ENCODE peak calls at places on chromosomes 7 and 10, in ten cellular contexts. One of them, this sample, is unnamed.

GRCh38 chr7:25431956-25432355 is 203.7 kb upstream of the NPVF start:
- DNase-seq in cardiac muscle cell: no peak
- DNase-seq in RWPE2: no peak
- DNase-seq in CD8-positive, alpha-beta T cell: no peak
- DNase-seq in IMR-90: no peak
- DNase-seq in transverse colon: no peak
- DNase-seq in SK-N-SH: no peak
- DNase-seq in prostate gland: no peak
- DNase-seq in dorsolateral prefrontal cortex: no peak
- DNase-seq in fibroblast of pulmonary artery: no peak
- DNase-seq in this sample: no peak

GRCh38 chr7:7176421-7177043 is 5.8 kb upstream of the C1GALT1 start:
- DNase-seq in transverse colon: no peak
- DNase-seq in prostate gland: no peak
- DNase-seq in fibroblast of pulmonary artery: peak
- DNase-seq in RWPE2: no peak
- DNase-seq in SK-N-SH: no peak
- DNase-seq in dorsolateral prefrontal cortex: no peak
- DNase-seq in cardiac muscle cell: no peak
- DNase-seq in IMR-90: peak
- DNase-seq in CD8-positive, alpha-beta T cell: no peak
- DNase-seq in this sample: peak

GRCh38 chr10:15168296-15168780 is at the start of gene NMT2:
- DNase-seq in SK-N-SH: no peak
- DNase-seq in prostate gland: no peak
- DNase-seq in RWPE2: peak
- DNase-seq in cardiac muscle cell: peak
- DNase-seq in dorsolateral prefrontal cortex: no peak
- DNase-seq in transverse colon: no peak
- DNase-seq in fibroblast of pulmonary artery: no peak
- DNase-seq in CD8-positive, alpha-beta T cell: no peak
- DNase-seq in IMR-90: no peak
- DNase-seq in this sample: no peak

GRCh38 chr10:38050212-38050611 is 39.7 kb downstream of the ZNF33A start:
- DNase-seq in SK-N-SH: no peak
- DNase-seq in fibroblast of pulmonary artery: no peak
- DNase-seq in cardiac muscle cell: no peak
- DNase-seq in CD8-positive, alpha-beta T cell: no peak
- DNase-seq in prostate gland: no peak
- DNase-seq in dorsolateral prefrontal cortex: no peak
- DNase-seq in transverse colon: no peak
- DNase-seq in RWPE2: no peak
- DNase-seq in IMR-90: no peak
- DNase-seq in this sample: no peak

GRCh38 chr7:121937224-121937623 is 64.3 kb downstream of the PTPRZ1 start:
- DNase-seq in SK-N-SH: no peak
- DNase-seq in dorsolateral prefrontal cortex: no peak
- DNase-seq in RWPE2: no peak
- DNase-seq in transverse colon: no peak
- DNase-seq in CD8-positive, alpha-beta T cell: no peak
- DNase-seq in cardiac muscle cell: no peak
- DNase-seq in fibroblast of pulmonary artery: no peak
- DNase-seq in IMR-90: no peak
- DNase-seq in prostate gland: no peak
- DNase-seq in this sample: no peak

GRCh38 chr10:79927111-79927828 is 21.6 kb downstream of the SFTPD start:
- DNase-seq in dorsolateral prefrontal cortex: peak
- DNase-seq in CD8-positive, alpha-beta T cell: no peak
- DNase-seq in cardiac muscle cell: no peak
- DNase-seq in fibroblast of pulmonary artery: no peak
- DNase-seq in IMR-90: no peak
- DNase-seq in prostate gland: no peak
- DNase-seq in transverse colon: no peak
- DNase-seq in SK-N-SH: peak
- DNase-seq in RWPE2: no peak
- DNase-seq in this sample: no peak

GRCh38 chr7:49848211-49848841 is 74.9 kb downstream of the VWC2 start:
- DNase-seq in dorsolateral prefrontal cortex: no peak
- DNase-seq in cardiac muscle cell: no peak
- DNase-seq in CD8-positive, alpha-beta T cell: no peak
- DNase-seq in IMR-90: no peak
- DNase-seq in transverse colon: no peak
- DNase-seq in RWPE2: no peak
- DNase-seq in prostate gland: no peak
- DNase-seq in fibroblast of pulmonary artery: no peak
- DNase-seq in SK-N-SH: no peak
- DNase-seq in this sample: no peak

GRCh38 chr7:12322287-12322902 is 81.3 kb downstream of the VWDE start:
- DNase-seq in prostate gland: no peak
- DNase-seq in fibroblast of pulmonary artery: peak
- DNase-seq in RWPE2: no peak
- DNase-seq in cardiac muscle cell: no peak
- DNase-seq in CD8-positive, alpha-beta T cell: no peak
- DNase-seq in transverse colon: no peak
- DNase-seq in IMR-90: peak
- DNase-seq in SK-N-SH: peak
- DNase-seq in dorsolateral prefrontal cortex: no peak
- DNase-seq in this sample: peak

GRCh38 chr7:32264667-32265284 is 194.6 kb upstream of the PDE1C start:
- DNase-seq in RWPE2: no peak
- DNase-seq in prostate gland: no peak
- DNase-seq in transverse colon: no peak
- DNase-seq in fibroblast of pulmonary artery: no peak
- DNase-seq in SK-N-SH: no peak
- DNase-seq in IMR-90: no peak
- DNase-seq in dorsolateral prefrontal cortex: no peak
- DNase-seq in CD8-positive, alpha-beta T cell: no peak
- DNase-seq in cardiac muscle cell: no peak
- DNase-seq in this sample: no peak

GRCh38 chr10:32854435-32854834 is 103.6 kb downstream of the ITGB1 start:
- DNase-seq in prostate gland: no peak
- DNase-seq in RWPE2: no peak
- DNase-seq in dorsolateral prefrontal cortex: no peak
- DNase-seq in IMR-90: no peak
- DNase-seq in transverse colon: no peak
- DNase-seq in CD8-positive, alpha-beta T cell: no peak
- DNase-seq in fibroblast of pulmonary artery: no peak
- DNase-seq in cardiac muscle cell: no peak
- DNase-seq in SK-N-SH: no peak
- DNase-seq in this sample: no peak

GRCh38 chr10:32846974-32847373 is 111.1 kb downstream of the ITGB1 start:
- DNase-seq in RWPE2: no peak
- DNase-seq in prostate gland: no peak
- DNase-seq in SK-N-SH: no peak
- DNase-seq in CD8-positive, alpha-beta T cell: no peak
- DNase-seq in transverse colon: no peak
- DNase-seq in IMR-90: no peak
- DNase-seq in fibroblast of pulmonary artery: no peak
- DNase-seq in cardiac muscle cell: no peak
- DNase-seq in dorsolateral prefrontal cortex: no peak
- DNase-seq in this sample: no peak

GRCh38 chr10:32851301-32851700 is 106.7 kb downstream of the ITGB1 start:
- DNase-seq in CD8-positive, alpha-beta T cell: no peak
- DNase-seq in cardiac muscle cell: no peak
- DNase-seq in transverse colon: no peak
- DNase-seq in fibroblast of pulmonary artery: peak
- DNase-seq in IMR-90: no peak
- DNase-seq in dorsolateral prefrontal cortex: no peak
- DNase-seq in SK-N-SH: no peak
- DNase-seq in RWPE2: no peak
- DNase-seq in prostate gland: no peak
- DNase-seq in this sample: no peak
- TF ChIP-seq CTCF in CD8-positive, alpha-beta T cell: no peak
- TF ChIP-seq CTCF in cardiac muscle cell: no peak
- TF ChIP-seq CTCF in transverse colon: no peak
- TF ChIP-seq CTCF in fibroblast of pulmonary artery: no peak
- TF ChIP-seq CTCF in IMR-90: no peak
- TF ChIP-seq CTCF in dorsolateral prefrontal cortex: no peak
- TF ChIP-seq CTCF in SK-N-SH: no peak
- TF ChIP-seq CTCF in RWPE2: no peak
- TF ChIP-seq CTCF in prostate gland: no peak
- TF ChIP-seq CTCF in this sample: no peak

GRCh38 chr7:140397784-140398750 is at the start of gene SLC37A3:
- DNase-seq in SK-N-SH: peak
- DNase-seq in fibroblast of pulmonary artery: peak
- DNase-seq in IMR-90: peak
- DNase-seq in transverse colon: peak
- DNase-seq in CD8-positive, alpha-beta T cell: peak
- DNase-seq in RWPE2: peak
- DNase-seq in cardiac muscle cell: peak
- DNase-seq in prostate gland: peak
- DNase-seq in dorsolateral prefrontal cortex: peak
- DNase-seq in this sample: peak

GRCh38 chr7:140402178-140402835 is 1.6 kb upstream of the RAB19 start:
- DNase-seq in fibroblast of pulmonary artery: peak
- DNase-seq in SK-N-SH: no peak
- DNase-seq in IMR-90: peak
- DNase-seq in cardiac muscle cell: no peak
- DNase-seq in RWPE2: no peak
- DNase-seq in transverse colon: no peak
- DNase-seq in prostate gland: no peak
- DNase-seq in dorsolateral prefrontal cortex: no peak
- DNase-seq in CD8-positive, alpha-beta T cell: no peak
- DNase-seq in this sample: peak

GRCh38 chr7:140400381-140400780 is 2.1 kb upstream of the SLC37A3 start:
- DNase-seq in CD8-positive, alpha-beta T cell: no peak
- DNase-seq in cardiac muscle cell: no peak
- DNase-seq in RWPE2: no peak
- DNase-seq in prostate gland: no peak
- DNase-seq in fibroblast of pulmonary artery: no peak
- DNase-seq in SK-N-SH: no peak
- DNase-seq in IMR-90: no peak
- DNase-seq in transverse colon: no peak
- DNase-seq in dorsolateral prefrontal cortex: no peak
- DNase-seq in this sample: no peak

GRCh38 chr7:140393756-140394306 is 4.5 kb downstream of the SLC37A3 start:
- DNase-seq in IMR-90: no peak
- DNase-seq in CD8-positive, alpha-beta T cell: no peak
- DNase-seq in prostate gland: no peak
- DNase-seq in fibroblast of pulmonary artery: no peak
- DNase-seq in transverse colon: no peak
- DNase-seq in cardiac muscle cell: no peak
- DNase-seq in dorsolateral prefrontal cortex: no peak
- DNase-seq in SK-N-SH: no peak
- DNase-seq in RWPE2: no peak
- DNase-seq in this sample: no peak

DNA sequence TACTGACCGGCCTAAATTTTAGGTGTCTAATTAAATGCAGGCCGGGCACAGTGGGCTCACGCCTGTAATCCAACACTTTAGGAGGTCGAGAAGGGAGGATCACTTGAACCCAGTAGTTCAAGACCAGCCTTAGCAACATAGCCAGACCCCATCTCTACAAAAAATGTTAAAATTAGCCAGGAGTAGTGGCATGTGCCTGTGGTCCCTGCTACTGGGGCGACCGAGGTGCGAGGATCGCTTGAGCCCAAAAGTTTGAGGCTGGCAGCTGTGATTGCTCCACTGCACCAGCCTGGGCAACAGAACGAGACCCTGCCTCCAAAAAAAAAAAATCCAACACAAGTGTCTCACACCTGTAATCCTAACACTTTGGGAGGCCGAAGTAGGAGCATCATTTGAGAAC is 491 bp upstream of the SLC37A3 start:
- DNase-seq in RWPE2: no peak
- DNase-seq in CD8-positive, alpha-beta T cell: no peak
- DNase-seq in prostate gland: no peak
- DNase-seq in transverse colon: no peak
- DNase-seq in cardiac muscle cell: no peak
- DNase-seq in dorsolateral prefrontal cortex: no peak
- DNase-seq in fibroblast of pulmonary artery: no peak
- DNase-seq in SK-N-SH: no peak
- DNase-seq in IMR-90: no peak
- DNase-seq in this sample: no peak
- H3K4me3 ChIP-seq in RWPE2: no peak
- H3K4me3 ChIP-seq in CD8-positive, alpha-beta T cell: no peak
- H3K4me3 ChIP-seq in prostate gland: no peak
- H3K4me3 ChIP-seq in transverse colon: no peak
- H3K4me3 ChIP-seq in cardiac muscle cell: peak
- H3K4me3 ChIP-seq in dorsolateral prefrontal cortex: peak
- H3K4me3 ChIP-seq in fibroblast of pulmonary artery: no peak
- H3K4me3 ChIP-seq in SK-N-SH: peak
- H3K4me3 ChIP-seq in IMR-90: no peak
- H3K4me3 ChIP-seq in this sample: no peak

GRCh38 chr7:124667754-124668153 is 97.8 kb downstream of the GPR37 start:
- DNase-seq in dorsolateral prefrontal cortex: no peak
- DNase-seq in CD8-positive, alpha-beta T cell: no peak
- DNase-seq in prostate gland: no peak
- DNase-seq in RWPE2: no peak
- DNase-seq in IMR-90: no peak
- DNase-seq in cardiac muscle cell: no peak
- DNase-seq in SK-N-SH: no peak
- DNase-seq in fibroblast of pulmonary artery: no peak
- DNase-seq in transverse colon: no peak
- DNase-seq in this sample: no peak

GRCh38 chr7:124662372-124662771 is 103.2 kb downstream of the GPR37 start:
- DNase-seq in IMR-90: no peak
- DNase-seq in transverse colon: no peak
- DNase-seq in cardiac muscle cell: no peak
- DNase-seq in fibroblast of pulmonary artery: no peak
- DNase-seq in prostate gland: no peak
- DNase-seq in dorsolateral prefrontal cortex: no peak
- DNase-seq in RWPE2: no peak
- DNase-seq in SK-N-SH: no peak
- DNase-seq in CD8-positive, alpha-beta T cell: no peak
- DNase-seq in this sample: no peak

GRCh38 chr7:124667312-124667711 is 98.3 kb downstream of the GPR37 start:
- DNase-seq in SK-N-SH: no peak
- DNase-seq in transverse colon: no peak
- DNase-seq in CD8-positive, alpha-beta T cell: no peak
- DNase-seq in fibroblast of pulmonary artery: no peak
- DNase-seq in cardiac muscle cell: no peak
- DNase-seq in IMR-90: peak
- DNase-seq in RWPE2: no peak
- DNase-seq in dorsolateral prefrontal cortex: no peak
- DNase-seq in prostate gland: no peak
- DNase-seq in this sample: peak

DNA sequence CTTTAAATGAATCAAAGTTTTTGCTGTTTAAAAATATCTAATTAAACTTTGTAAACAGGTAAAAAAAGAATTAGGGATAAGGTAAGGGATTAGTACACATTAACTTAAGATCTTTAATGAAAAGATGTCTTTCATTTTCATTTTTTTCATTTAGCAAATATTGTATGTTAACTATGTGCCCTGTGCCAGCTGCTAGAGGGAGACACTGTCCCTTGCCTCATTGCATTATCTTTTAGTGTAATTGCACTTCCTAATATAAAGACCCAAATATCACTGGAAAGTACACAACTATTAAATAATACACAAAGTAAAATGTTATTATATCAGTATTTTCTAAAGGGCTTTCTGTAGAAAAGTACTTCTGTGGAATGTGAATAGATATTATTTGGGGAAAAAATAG is 102.7 kb downstream of the GPR37 start:
- DNase-seq in dorsolateral prefrontal cortex: no peak
- DNase-seq in prostate gland: no peak
- DNase-seq in CD8-positive, alpha-beta T cell: no peak
- DNase-seq in fibroblast of pulmonary artery: no peak
- DNase-seq in IMR-90: no peak
- DNase-seq in RWPE2: no peak
- DNase-seq in transverse colon: no peak
- DNase-seq in SK-N-SH: no peak
- DNase-seq in cardiac muscle cell: no peak
- DNase-seq in this sample: no peak
- TF ChIP-seq CTCF in dorsolateral prefrontal cortex: peak
- TF ChIP-seq CTCF in prostate gland: no peak
- TF ChIP-seq CTCF in CD8-positive, alpha-beta T cell: no peak
- TF ChIP-seq CTCF in fibroblast of pulmonary artery: no peak
- TF ChIP-seq CTCF in IMR-90: no peak
- TF ChIP-seq CTCF in RWPE2: peak
- TF ChIP-seq CTCF in transverse colon: no peak
- TF ChIP-seq CTCF in SK-N-SH: no peak
- TF ChIP-seq CTCF in cardiac muscle cell: no peak
- TF ChIP-seq CTCF in this sample: no peak

GRCh38 chr10:102242118-102242485 is 790 bp upstream of the PITX3 start:
- DNase-seq in RWPE2: no peak
- DNase-seq in IMR-90: no peak
- DNase-seq in SK-N-SH: no peak
- DNase-seq in CD8-positive, alpha-beta T cell: no peak
- DNase-seq in prostate gland: no peak
- DNase-seq in cardiac muscle cell: no peak
- DNase-seq in transverse colon: no peak
- DNase-seq in fibroblast of pulmonary artery: no peak
- DNase-seq in dorsolateral prefrontal cortex: no peak
- DNase-seq in this sample: no peak
- H3K4me3 ChIP-seq in RWPE2: peak
- H3K4me3 ChIP-seq in IMR-90: peak
- H3K4me3 ChIP-seq in SK-N-SH: peak
- H3K4me3 ChIP-seq in CD8-positive, alpha-beta T cell: peak
- H3K4me3 ChIP-seq in prostate gland: peak
- H3K4me3 ChIP-seq in cardiac muscle cell: peak
- H3K4me3 ChIP-seq in transverse colon: peak
- H3K4me3 ChIP-seq in fibroblast of pulmonary artery: peak
- H3K4me3 ChIP-seq in dorsolateral prefrontal cortex: peak
- H3K4me3 ChIP-seq in this sample: peak

This sample was measured in fibroblast of villous mesenchyme.